ENCODE peak calls at places on chromosomes 3 and 15, in four cellular contexts. One of them, this sample, is unnamed.

GRCh38 chr3:106245400-106245799 is 376.6 kb upstream of the CBLB start:
- DNase-seq in fibroblast of villous mesenchyme: no peak
- DNase-seq in fibroblast of the aortic adventitia: no peak
- DNase-seq in mucosa of descending colon: no peak
- DNase-seq in this sample: no peak

GRCh38 chr3:176513604-176514003 is 683.7 kb downstream of the TBL1XR1 start:
- DNase-seq in fibroblast of the aortic adventitia: no peak
- DNase-seq in mucosa of descending colon: no peak
- DNase-seq in fibroblast of villous mesenchyme: no peak
- DNase-seq in this sample: no peak

GRCh38 chr3:151753846-151754245 is 20.1 kb downstream of the AADACL2 start:
- DNase-seq in fibroblast of villous mesenchyme: no peak
- DNase-seq in fibroblast of the aortic adventitia: no peak
- DNase-seq in mucosa of descending colon: no peak
- DNase-seq in this sample: no peak

GRCh38 chr3:68256635-68257034 is 602.2 kb upstream of the SUCLG2 start:
- DNase-seq in fibroblast of villous mesenchyme: no peak
- DNase-seq in fibroblast of the aortic adventitia: no peak
- DNase-seq in mucosa of descending colon: no peak
- DNase-seq in this sample: no peak

GRCh38 chr3:66989860-66990696 is 8.0 kb upstream of the KBTBD8 start:
- DNase-seq in mucosa of descending colon: no peak
- DNase-seq in fibroblast of villous mesenchyme: no peak
- DNase-seq in fibroblast of the aortic adventitia: peak
- DNase-seq in this sample: no peak

GRCh38 chr3:16723994-16724393 is 118.8 kb upstream of the DAZL start:
- DNase-seq in mucosa of descending colon: no peak
- DNase-seq in fibroblast of villous mesenchyme: peak
- DNase-seq in fibroblast of the aortic adventitia: peak
- DNase-seq in this sample: no peak

GRCh38 chr15:78915341-78916087 is 29.3 kb downstream of the CTSH start:
- DNase-seq in fibroblast of the aortic adventitia: peak
- DNase-seq in fibroblast of villous mesenchyme: peak
- DNase-seq in mucosa of descending colon: peak
- DNase-seq in this sample: no peak

GRCh38 chr3:106746286-106746685 is 631.0 kb upstream of the CCDC54 start:
- DNase-seq in fibroblast of villous mesenchyme: no peak
- DNase-seq in mucosa of descending colon: no peak
- DNase-seq in fibroblast of the aortic adventitia: peak
- DNase-seq in this sample: no peak

GRCh38 chr15:76345269-76345879 is 8.8 kb downstream of the ISL2 start:
- DNase-seq in fibroblast of the aortic adventitia: peak
- DNase-seq in fibroblast of villous mesenchyme: no peak
- DNase-seq in mucosa of descending colon: no peak
- DNase-seq in this sample: no peak

GRCh38 chr3:129560931-129561594 is 18.1 kb downstream of the H1-8 start:
- DNase-seq in fibroblast of villous mesenchyme: peak
- DNase-seq in mucosa of descending colon: peak
- DNase-seq in fibroblast of the aortic adventitia: peak
- DNase-seq in this sample: peak

GRCh38 chr15:50523736-50524318 is 22.6 kb downstream of the USP50 start:
- DNase-seq in fibroblast of villous mesenchyme: peak
- DNase-seq in fibroblast of the aortic adventitia: peak
- DNase-seq in mucosa of descending colon: no peak
- DNase-seq in this sample: no peak

GRCh38 chr15:81502436-81502835 is 128.4 kb upstream of the TMC3 start:
- DNase-seq in mucosa of descending colon: no peak
- DNase-seq in fibroblast of villous mesenchyme: no peak
- DNase-seq in fibroblast of the aortic adventitia: no peak
- DNase-seq in this sample: no peak

GRCh38 chr3:118968640-118969039 is 66.0 kb downstream of the IGSF11 start:
- DNase-seq in fibroblast of villous mesenchyme: no peak
- DNase-seq in fibroblast of the aortic adventitia: no peak
- DNase-seq in mucosa of descending colon: no peak
- DNase-seq in this sample: no peak

GRCh38 chr3:161215186-161215585 is 5.9 kb upstream of the NMD3 start:
- DNase-seq in mucosa of descending colon: no peak
- DNase-seq in fibroblast of the aortic adventitia: no peak
- DNase-seq in fibroblast of villous mesenchyme: no peak
- DNase-seq in this sample: no peak

GRCh38 chr3:96991812-96992211 is 177.4 kb downstream of the EPHA6 start:
- DNase-seq in mucosa of descending colon: no peak
- DNase-seq in fibroblast of the aortic adventitia: no peak
- DNase-seq in fibroblast of villous mesenchyme: peak
- DNase-seq in this sample: no peak

GRCh38 chr3:101779808-101780366 is 876 bp downstream of the NXPE3 start:
- DNase-seq in fibroblast of villous mesenchyme: peak
- DNase-seq in fibroblast of the aortic adventitia: peak
- DNase-seq in mucosa of descending colon: no peak
- DNase-seq in this sample: no peak

GRCh38 chr3:17151598-17152373 is 267.0 kb downstream of the PLCL2 start:
- DNase-seq in fibroblast of villous mesenchyme: no peak
- DNase-seq in mucosa of descending colon: peak
- DNase-seq in fibroblast of the aortic adventitia: no peak
- DNase-seq in this sample: no peak

GRCh38 chr3:2839886-2840285 is 270.3 kb downstream of the IL5RA start:
- DNase-seq in fibroblast of villous mesenchyme: peak
- DNase-seq in mucosa of descending colon: no peak
- DNase-seq in fibroblast of the aortic adventitia: peak
- DNase-seq in this sample: no peak

GRCh38 chr3:9765865-9766264 is 3.9 kb downstream of the CAMK1 start:
- DNase-seq in mucosa of descending colon: no peak
- DNase-seq in fibroblast of villous mesenchyme: no peak
- DNase-seq in fibroblast of the aortic adventitia: no peak
- DNase-seq in this sample: no peak

GRCh38 chr3:136255672-136256406 is 5.7 kb downstream of the PCCB start:
- DNase-seq in fibroblast of the aortic adventitia: no peak
- DNase-seq in mucosa of descending colon: no peak
- DNase-seq in fibroblast of villous mesenchyme: no peak
- DNase-seq in this sample: no peak

GRCh38 chr3:128971421-128971820 is 22.5 kb downstream of the CFAP92 start:
- DNase-seq in fibroblast of villous mesenchyme: peak
- DNase-seq in fibroblast of the aortic adventitia: peak
- DNase-seq in mucosa of descending colon: no peak
- DNase-seq in this sample: no peak

GRCh38 chr3:57956119-57956832 is 51.9 kb upstream of the FLNB start:
- DNase-seq in mucosa of descending colon: no peak
- DNase-seq in fibroblast of the aortic adventitia: peak
- DNase-seq in fibroblast of villous mesenchyme: peak
- DNase-seq in this sample: no peak
- TF ChIP-seq CTCF in mucosa of descending colon: no peak
- TF ChIP-seq CTCF in fibroblast of the aortic adventitia: no peak
- TF ChIP-seq CTCF in fibroblast of villous mesenchyme: no peak
- TF ChIP-seq CTCF in this sample: no peak

DNA sequence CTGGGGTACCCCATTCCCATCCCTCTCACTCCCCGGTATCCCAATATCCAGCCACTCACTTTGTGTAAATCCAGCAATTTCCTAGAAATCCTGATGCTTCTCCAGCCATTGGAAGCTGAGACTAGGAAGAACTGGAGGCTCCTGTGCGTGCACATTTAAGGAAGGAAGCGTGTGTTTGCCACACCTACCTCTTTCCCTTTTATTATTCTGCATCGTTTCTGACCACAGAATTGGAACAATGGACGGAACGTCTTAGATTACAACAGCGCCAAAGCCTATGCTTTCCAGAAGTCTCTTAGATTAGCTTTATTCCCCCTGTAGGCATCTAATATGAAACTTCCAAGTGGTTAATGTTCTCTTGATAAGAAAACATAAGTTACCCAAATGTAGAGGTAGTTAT is 234.8 kb upstream of the TRIM42 start:
- DNase-seq in fibroblast of villous mesenchyme: no peak
- DNase-seq in fibroblast of the aortic adventitia: peak
- DNase-seq in mucosa of descending colon: no peak
- DNase-seq in this sample: no peak
- TF ChIP-seq CTCF in fibroblast of villous mesenchyme: no peak
- TF ChIP-seq CTCF in fibroblast of the aortic adventitia: no peak
- TF ChIP-seq CTCF in mucosa of descending colon: no peak
- TF ChIP-seq CTCF in this sample: no peak

GRCh38 chr3:160210799-160211221 is 14.4 kb upstream of the C3orf80 start:
- DNase-seq in fibroblast of the aortic adventitia: peak
- DNase-seq in mucosa of descending colon: no peak
- DNase-seq in fibroblast of villous mesenchyme: peak
- DNase-seq in this sample: peak
- TF ChIP-seq CTCF in fibroblast of the aortic adventitia: peak
- TF ChIP-seq CTCF in mucosa of descending colon: no peak
- TF ChIP-seq CTCF in fibroblast of villous mesenchyme: peak
- TF ChIP-seq CTCF in this sample: peak

GRCh38 chr15:64023215-64023614 is 23.1 kb downstream of the DAPK2 start:
- DNase-seq in fibroblast of the aortic adventitia: no peak
- DNase-seq in mucosa of descending colon: peak
- DNase-seq in fibroblast of villous mesenchyme: no peak
- DNase-seq in this sample: no peak

GRCh38 chr15:64019764-64020163 is 26.5 kb downstream of the DAPK2 start:
- DNase-seq in fibroblast of villous mesenchyme: no peak
- DNase-seq in mucosa of descending colon: no peak
- DNase-seq in fibroblast of the aortic adventitia: no peak
- DNase-seq in this sample: no peak

GRCh38 chr15:64029111-64029510 is 17.2 kb downstream of the DAPK2 start:
- DNase-seq in mucosa of descending colon: no peak
- DNase-seq in fibroblast of the aortic adventitia: no peak
- DNase-seq in fibroblast of villous mesenchyme: no peak
- DNase-seq in this sample: no peak

GRCh38 chr15:64022571-64022970 is 23.7 kb downstream of the DAPK2 start:
- DNase-seq in fibroblast of the aortic adventitia: no peak
- DNase-seq in fibroblast of villous mesenchyme: no peak
- DNase-seq in mucosa of descending colon: no peak
- DNase-seq in this sample: no peak

GRCh38 chr15:64024172-64025050 is 21.9 kb downstream of the DAPK2 start:
- DNase-seq in fibroblast of the aortic adventitia: no peak
- DNase-seq in fibroblast of villous mesenchyme: no peak
- DNase-seq in mucosa of descending colon: no peak
- DNase-seq in this sample: no peak
- TF ChIP-seq CTCF in fibroblast of the aortic adventitia: no peak
- TF ChIP-seq CTCF in fibroblast of villous mesenchyme: no peak
- TF ChIP-seq CTCF in mucosa of descending colon: no peak
- TF ChIP-seq CTCF in this sample: no peak

DNA sequence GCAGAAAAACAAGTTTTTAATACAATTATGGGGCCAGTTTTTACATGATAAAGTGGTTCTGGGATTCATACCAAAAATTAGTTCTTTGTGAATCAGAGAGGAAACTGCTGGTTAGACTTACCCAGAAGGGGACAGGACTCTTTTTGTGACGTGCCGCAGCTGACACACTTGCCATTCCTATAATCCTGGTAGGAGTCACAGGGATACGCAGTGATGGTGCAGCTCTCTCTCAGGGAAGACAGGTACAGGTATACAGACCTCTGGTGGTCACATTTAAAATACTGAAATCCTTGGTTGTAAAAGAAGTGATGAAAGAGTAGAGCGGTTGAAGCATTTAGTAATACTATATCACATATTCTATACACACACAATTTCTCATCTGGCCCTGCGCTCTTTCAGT is 20.2 kb upstream of the TMEM41A start:
- DNase-seq in mucosa of descending colon: no peak
- DNase-seq in fibroblast of villous mesenchyme: no peak
- DNase-seq in fibroblast of the aortic adventitia: no peak
- DNase-seq in this sample: no peak
- TF ChIP-seq CTCF in mucosa of descending colon: no peak
- TF ChIP-seq CTCF in fibroblast of villous mesenchyme: no peak
- TF ChIP-seq CTCF in fibroblast of the aortic adventitia: no peak
- TF ChIP-seq CTCF in this sample: no peak

GRCh38 chr15:73986055-73986775 is 5.9 kb downstream of the STOML1 start:
- DNase-seq in fibroblast of villous mesenchyme: no peak
- DNase-seq in mucosa of descending colon: no peak
- DNase-seq in fibroblast of the aortic adventitia: no peak
- DNase-seq in this sample: no peak
- TF ChIP-seq CTCF in fibroblast of villous mesenchyme: no peak
- TF ChIP-seq CTCF in mucosa of descending colon: no peak
- TF ChIP-seq CTCF in fibroblast of the aortic adventitia: no peak
- TF ChIP-seq CTCF in this sample: no peak

GRCh38 chr15:23497710-23498111 is 50.7 kb upstream of the GOLGA6L2 start:
- DNase-seq in fibroblast of the aortic adventitia: no peak
- DNase-seq in mucosa of descending colon: no peak
- DNase-seq in fibroblast of villous mesenchyme: peak
- DNase-seq in this sample: no peak
- TF ChIP-seq CTCF in fibroblast of the aortic adventitia: no peak
- TF ChIP-seq CTCF in mucosa of descending colon: no peak
- TF ChIP-seq CTCF in fibroblast of villous mesenchyme: peak
- TF ChIP-seq CTCF in this sample: peak

GRCh38 chr3:40387895-40388254 is 891 bp downstream of the ENTPD3 start:
- DNase-seq in fibroblast of villous mesenchyme: no peak
- DNase-seq in fibroblast of the aortic adventitia: no peak
- DNase-seq in mucosa of descending colon: no peak
- DNase-seq in this sample: no peak

GRCh38 chr3:40381904-40382616 is 4.9 kb upstream of the ENTPD3 start:
- DNase-seq in fibroblast of villous mesenchyme: peak
- DNase-seq in mucosa of descending colon: no peak
- DNase-seq in fibroblast of the aortic adventitia: no peak
- DNase-seq in this sample: no peak

GRCh38 chr3:40386213-40386612 is 771 bp upstream of the ENTPD3 start:
- DNase-seq in mucosa of descending colon: no peak
- DNase-seq in fibroblast of the aortic adventitia: no peak
- DNase-seq in fibroblast of villous mesenchyme: no peak
- DNase-seq in this sample: no peak

GRCh38 chr3:40382617-40382979 is 4.4 kb upstream of the ENTPD3 start:
- DNase-seq in mucosa of descending colon: no peak
- DNase-seq in fibroblast of villous mesenchyme: no peak
- DNase-seq in fibroblast of the aortic adventitia: no peak
- DNase-seq in this sample: no peak

GRCh38 chr3:40387001-40387894 is at the start of gene ENTPD3:
- DNase-seq in mucosa of descending colon: peak
- DNase-seq in fibroblast of the aortic adventitia: no peak
- DNase-seq in fibroblast of villous mesenchyme: no peak
- DNase-seq in this sample: no peak
- TF ChIP-seq CTCF in mucosa of descending colon: no peak
- TF ChIP-seq CTCF in fibroblast of the aortic adventitia: no peak
- TF ChIP-seq CTCF in fibroblast of villous mesenchyme: no peak
- TF ChIP-seq CTCF in this sample: no peak